ENCODE peak calls at places on chromosome 6, in six cellular contexts. C is WTC11, V is neural crest cell, S is lung, T is dorsolateral prefrontal cortex, Q is progenitor cell of endocrine pancreas. Y is an unnamed sample.

GRCh38 chr6:26432622-26433021 is 7.7 kb upstream of the BTN3A3 start:
- DNase-seq in C (no peak), V (no peak), S (no peak), T (no peak), Q (no peak), Y (no peak)

GRCh38 chr6:34644716-34645115 is 51.9 kb downstream of the ILRUN start:
- DNase-seq in C (no peak), V (no peak), S (no peak), T (no peak), Q (no peak), Y (no peak)

GRCh38 chr6:143570147-143570853 is 58.8 kb upstream of the FUCA2 start:
- DNase-seq in C (no peak), V (no peak), S (no peak), T (no peak), Q (no peak), Y (no peak)

GRCh38 chr6:75693534-75693933 is 55.5 kb upstream of the MYO6 start:
- DNase-seq in C (no peak), V (no peak), S (no peak), T (no peak), Q (no peak), Y (no peak)

GRCh38 chr6:56841751-56842150 is 113.2 kb upstream of the BEND6 start:
- DNase-seq in C (no peak), V (no peak), S (no peak), T (no peak), Q (no peak), Y (no peak)

GRCh38 chr6:34795836-34796425 is 4.0 kb downstream of the BLTP3A start:
- DNase-seq in C (no peak), V (no peak), S (no peak), T (no peak), Q (no peak), Y (no peak)

GRCh38 chr6:132937466-132937906 is 123.1 kb downstream of the RPS12 start:
- DNase-seq in C (peak; percentile 62), V (peak; percentile 57), S (peak; percentile 55), T (no peak), Q (peak; percentile 29), Y (peak; percentile 22)

GRCh38 chr6:141667580-141668309 is 465.0 kb upstream of the GJE1 start:
- DNase-seq in C (no peak), V (no peak), S (no peak), T (no peak), Q (no peak), Y (no peak)

GRCh38 chr6:95649451-95649850 is 72.1 kb downstream of the MANEA start:
- DNase-seq in C (no peak), V (no peak), S (no peak), T (no peak), Q (no peak), Y (no peak)

GRCh38 chr6:95654176-95654575 is 76.8 kb downstream of the MANEA start:
- DNase-seq in C (no peak), V (no peak), S (no peak), T (no peak), Q (no peak), Y (no peak)

GRCh38 chr6:95648636-95649035 is 71.3 kb downstream of the MANEA start:
- DNase-seq in C (peak; percentile 17), V (no peak), S (no peak), T (no peak), Q (no peak), Y (no peak)
- TF ChIP-seq CTCF in C (no peak), V (no peak), S (no peak), T (no peak), Q (no peak), Y (no peak)

GRCh38 chr6:108768176-108768555 is 80.1 kb upstream of the ARMC2 start:
- DNase-seq in C (no peak), V (no peak), S (no peak), T (no peak), Q (no peak), Y (no peak)

GRCh38 chr6:108766419-108766818 is 81.8 kb upstream of the ARMC2 start:
- DNase-seq in C (no peak), V (no peak), S (no peak), T (no peak), Q (no peak), Y (no peak)

GRCh38 chr6:108766886-108767285 is 81.3 kb upstream of the ARMC2 start:
- DNase-seq in C (no peak), V (no peak), S (no peak), T (no peak), Q (no peak), Y (no peak)

GRCh38 chr6:108768792-108769524 is 79.3 kb upstream of the ARMC2 start:
- DNase-seq in C (no peak), V (no peak), S (no peak), T (no peak), Q (no peak), Y (no peak)

DNA sequence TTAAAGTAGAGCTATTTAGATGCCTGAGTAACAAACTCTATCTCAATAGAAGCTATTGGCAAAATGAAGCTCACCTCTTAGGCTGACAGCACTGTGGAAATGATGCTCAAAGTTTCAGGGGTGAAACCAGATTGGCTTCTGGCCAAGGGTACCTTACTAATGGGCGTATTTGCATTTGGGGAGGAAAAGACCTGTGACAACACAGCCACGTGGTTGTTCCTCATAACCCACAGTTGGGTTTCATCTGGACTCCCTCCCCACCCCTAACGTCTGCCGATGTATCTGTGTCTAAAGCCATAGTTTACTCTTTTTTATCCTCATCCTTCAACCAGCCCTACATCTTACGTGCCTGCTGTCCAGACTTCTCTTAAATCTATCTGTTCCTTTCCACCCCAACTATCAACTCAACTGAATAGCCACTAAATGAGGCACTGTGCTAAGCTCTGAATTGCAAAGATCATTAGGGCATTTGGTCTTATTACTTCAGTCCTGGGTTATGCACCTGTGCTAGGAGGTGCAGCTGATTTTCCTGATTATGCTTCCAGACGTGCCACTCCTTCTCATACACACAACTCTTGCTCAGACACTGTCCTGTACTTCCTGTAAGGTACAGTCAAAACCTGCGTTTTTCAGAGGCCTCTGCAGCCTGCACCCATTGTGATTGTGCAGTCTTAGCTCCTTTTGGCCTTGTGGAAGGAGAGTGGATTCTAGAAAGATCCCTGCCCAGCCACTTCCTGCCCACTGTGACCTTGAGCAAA is 80.6 kb upstream of the ARMC2 start:
- DNase-seq in C (no peak), V (no peak), S (no peak), T (no peak), Q (no peak), Y (no peak)
- TF ChIP-seq CTCF in C (no peak), V (no peak), S (no peak), T (no peak), Q (no peak), Y (no peak)

GRCh38 chr6:151549790-151550189 is 56.0 kb downstream of the CCDC170 start:
- DNase-seq in C (no peak), V (no peak), S (no peak), T (no peak), Q (no peak), Y (no peak)

GRCh38 chr6:151550618-151551017 is 56.8 kb downstream of the CCDC170 start:
- DNase-seq in C (no peak), V (no peak), S (no peak), T (no peak), Q (no peak), Y (no peak)

GRCh38 chr6:151544453-151544852 is 50.6 kb downstream of the CCDC170 start:
- DNase-seq in C (no peak), V (no peak), S (no peak), T (no peak), Q (no peak), Y (no peak)

GRCh38 chr6:151548201-151548600 is 54.4 kb downstream of the CCDC170 start:
- DNase-seq in C (no peak), V (no peak), S (no peak), T (no peak), Q (no peak), Y (no peak)

DNA sequence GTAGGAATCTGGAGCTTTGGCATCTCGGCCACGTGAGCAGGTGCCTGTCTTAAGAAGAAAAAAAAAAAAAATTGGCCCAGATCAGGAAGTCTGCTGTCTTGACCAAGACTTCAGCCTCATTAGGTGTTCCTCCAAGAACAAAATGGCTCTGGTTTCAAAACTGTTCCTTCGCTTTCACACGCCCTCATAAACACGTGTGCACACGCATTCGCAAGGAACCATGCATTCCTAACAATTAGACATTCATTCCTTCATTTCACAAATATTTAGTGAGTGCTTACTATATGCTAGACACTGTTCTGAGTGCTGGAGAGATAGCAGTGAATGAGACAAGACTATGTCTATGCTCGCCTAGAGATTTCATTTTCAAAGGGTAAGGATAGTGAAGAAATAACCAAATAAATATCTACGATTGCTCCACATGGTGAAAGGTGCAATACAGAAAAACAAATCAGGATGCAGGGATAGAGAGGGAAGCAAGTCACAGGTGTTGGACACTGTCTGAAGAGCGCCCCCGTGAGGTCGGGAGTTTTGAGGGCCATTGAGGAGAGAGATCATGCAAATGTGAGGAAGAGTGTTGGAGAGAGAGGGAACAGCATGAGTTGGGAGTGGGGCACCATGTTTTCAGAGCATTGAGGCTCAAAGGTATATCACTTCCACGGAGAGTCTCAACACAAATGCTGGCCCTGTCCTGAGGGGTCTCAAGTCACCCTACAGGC is 53.3 kb downstream of the CCDC170 start:
- DNase-seq in C (peak; percentile 28), V (no peak), S (no peak), T (no peak), Q (no peak), Y (no peak)
- TF ChIP-seq CTCF in C (no peak), V (no peak), S (no peak), T (no peak), Q (no peak), Y (no peak)

GRCh38 chr6:91534614-91535013 is 947.7 kb upstream of the MAP3K7 start:
- DNase-seq in C (no peak), V (no peak), S (no peak), T (no peak), Q (no peak), Y (no peak)

GRCh38 chr6:91538622-91539021 is 951.8 kb upstream of the MAP3K7 start:
- DNase-seq in C (no peak), V (no peak), S (no peak), T (no peak), Q (no peak), Y (no peak)

GRCh38 chr6:91539451-91539850 is 952.6 kb upstream of the MAP3K7 start:
- DNase-seq in C (no peak), V (no peak), S (no peak), T (no peak), Q (no peak), Y (no peak)
- TF ChIP-seq CTCF in C (no peak), V (no peak), S (no peak), T (no peak), Q (no peak), Y (no peak)

DNA sequence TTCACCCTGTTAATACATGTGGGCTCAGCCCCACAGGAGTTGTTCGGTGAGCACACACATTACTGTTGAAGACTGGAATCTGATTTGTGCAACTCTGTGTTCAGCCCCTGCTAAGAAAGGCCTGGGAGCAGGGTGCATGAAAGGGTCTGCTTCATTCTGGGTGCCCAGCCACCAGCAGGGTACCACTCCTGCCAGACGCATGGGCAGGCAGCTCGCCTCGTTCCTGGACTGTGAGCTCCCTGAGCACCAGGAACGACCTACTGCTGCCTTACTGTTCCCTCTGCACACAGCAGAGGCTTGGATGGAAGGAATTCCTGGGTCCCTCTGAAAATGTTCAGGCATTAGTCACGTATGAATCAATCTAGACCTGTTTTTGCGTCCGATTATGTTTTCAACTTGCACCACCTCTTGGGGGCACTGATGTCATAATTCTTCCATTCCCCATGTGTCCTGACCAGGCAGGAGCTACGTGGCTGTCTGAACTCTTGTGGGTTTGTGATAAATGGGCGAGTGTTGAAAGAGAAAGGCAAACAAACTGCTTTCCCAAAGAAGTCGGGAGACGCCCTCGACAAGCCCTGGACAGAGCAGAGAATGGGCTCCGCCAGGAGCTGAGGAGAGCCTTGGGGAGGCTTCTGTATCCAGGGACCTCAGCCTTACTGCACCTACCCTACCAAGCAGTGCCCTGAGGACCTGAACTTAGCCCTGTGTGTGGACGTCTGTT is 123.9 kb downstream of the LY86 start:
- DNase-seq in C (no peak), V (no peak), S (no peak), T (no peak), Q (no peak), Y (no peak)
- TF ChIP-seq CTCF in C (no peak), V (no peak), S (no peak), T (no peak), Q (peak; percentile 37), Y (peak; percentile 5)